ENCODE peak calls at places on chromosome 3, in six cellular contexts. One of them, this sample, is unnamed.

GRCh38 chr3:138861755-138862333 is 27.1 kb upstream of the PIK3CB start:
- DNase-seq in brain microvascular endothelial cell: peak
- DNase-seq in BE2C: no peak
- DNase-seq in endothelial cell: peak
- DNase-seq in uterus: no peak
- DNase-seq in PC-9: no peak
- DNase-seq in this sample: no peak

GRCh38 chr3:134974621-134975020 is 179.6 kb downstream of the EPHB1 start:
- DNase-seq in brain microvascular endothelial cell: no peak
- DNase-seq in BE2C: no peak
- DNase-seq in endothelial cell: peak
- DNase-seq in uterus: no peak
- DNase-seq in PC-9: no peak
- DNase-seq in this sample: no peak

GRCh38 chr3:113018461-113019181 is 27.8 kb downstream of the GTPBP8 start:
- DNase-seq in brain microvascular endothelial cell: peak
- DNase-seq in BE2C: no peak
- DNase-seq in endothelial cell: no peak
- DNase-seq in uterus: no peak
- DNase-seq in PC-9: no peak
- DNase-seq in this sample: peak

GRCh38 chr3:102224171-102224570 is 210.6 kb upstream of the ZPLD1 start:
- DNase-seq in brain microvascular endothelial cell: peak
- DNase-seq in BE2C: no peak
- DNase-seq in endothelial cell: peak
- DNase-seq in uterus: peak
- DNase-seq in PC-9: peak
- DNase-seq in this sample: peak

GRCh38 chr3:108757404-108757982 is at the start of gene RETNLB:
- DNase-seq in brain microvascular endothelial cell: no peak
- DNase-seq in BE2C: no peak
- DNase-seq in endothelial cell: no peak
- DNase-seq in uterus: no peak
- DNase-seq in PC-9: no peak
- DNase-seq in this sample: no peak

GRCh38 chr3:73621388-73621787 is 3.4 kb downstream of the PDZRN3 start:
- DNase-seq in brain microvascular endothelial cell: no peak
- DNase-seq in BE2C: no peak
- DNase-seq in endothelial cell: no peak
- DNase-seq in uterus: no peak
- DNase-seq in PC-9: no peak
- DNase-seq in this sample: no peak

GRCh38 chr3:57706462-57706861 is 13.6 kb upstream of the DENND6A start:
- DNase-seq in brain microvascular endothelial cell: peak
- DNase-seq in BE2C: no peak
- DNase-seq in endothelial cell: no peak
- DNase-seq in uterus: no peak
- DNase-seq in PC-9: no peak
- DNase-seq in this sample: no peak

GRCh38 chr3:52313774-52314188 is 2.3 kb upstream of the DNAH1 start:
- DNase-seq in brain microvascular endothelial cell: peak
- DNase-seq in BE2C: no peak
- DNase-seq in endothelial cell: no peak
- DNase-seq in uterus: no peak
- DNase-seq in PC-9: peak
- DNase-seq in this sample: peak

GRCh38 chr3:56125358-56126005 is 342.8 kb downstream of the ERC2 start:
- DNase-seq in brain microvascular endothelial cell: peak
- DNase-seq in BE2C: peak
- DNase-seq in endothelial cell: no peak
- DNase-seq in uterus: peak
- DNase-seq in PC-9: peak
- DNase-seq in this sample: no peak

GRCh38 chr3:47315069-47315647 is 32.4 kb downstream of the KLHL18 start:
- DNase-seq in brain microvascular endothelial cell: no peak
- DNase-seq in BE2C: no peak
- DNase-seq in endothelial cell: peak
- DNase-seq in uterus: no peak
- DNase-seq in PC-9: no peak
- DNase-seq in this sample: no peak

GRCh38 chr3:152348436-152349177 is 79.9 kb downstream of the MBNL1 start:
- DNase-seq in brain microvascular endothelial cell: no peak
- DNase-seq in BE2C: no peak
- DNase-seq in endothelial cell: no peak
- DNase-seq in uterus: no peak
- DNase-seq in PC-9: no peak
- DNase-seq in this sample: no peak

GRCh38 chr3:129507181-129507831 is 21.1 kb upstream of the RHO start:
- DNase-seq in brain microvascular endothelial cell: no peak
- DNase-seq in BE2C: peak
- DNase-seq in endothelial cell: no peak
- DNase-seq in uterus: no peak
- DNase-seq in PC-9: no peak
- DNase-seq in this sample: no peak

GRCh38 chr3:134998158-134998557 is 203.1 kb downstream of the EPHB1 start:
- DNase-seq in brain microvascular endothelial cell: no peak
- DNase-seq in BE2C: no peak
- DNase-seq in endothelial cell: no peak
- DNase-seq in uterus: no peak
- DNase-seq in PC-9: no peak
- DNase-seq in this sample: no peak

GRCh38 chr3:52184690-52185089 is 13.3 kb upstream of the ALAS1 start:
- DNase-seq in brain microvascular endothelial cell: no peak
- DNase-seq in BE2C: no peak
- DNase-seq in endothelial cell: no peak
- DNase-seq in uterus: no peak
- DNase-seq in PC-9: no peak
- DNase-seq in this sample: no peak

GRCh38 chr3:17841190-17841828 is 98.9 kb upstream of the TBC1D5 start:
- DNase-seq in brain microvascular endothelial cell: peak
- DNase-seq in BE2C: peak
- DNase-seq in endothelial cell: peak
- DNase-seq in uterus: peak
- DNase-seq in PC-9: peak
- DNase-seq in this sample: peak

GRCh38 chr3:126464997-126465396 is 10.7 kb downstream of the ZXDC start:
- DNase-seq in brain microvascular endothelial cell: no peak
- DNase-seq in BE2C: peak
- DNase-seq in endothelial cell: no peak
- DNase-seq in uterus: no peak
- DNase-seq in PC-9: no peak
- DNase-seq in this sample: no peak

GRCh38 chr3:122739172-122739571 is 54.5 kb downstream of the HSPBAP1 start:
- DNase-seq in brain microvascular endothelial cell: no peak
- DNase-seq in BE2C: no peak
- DNase-seq in endothelial cell: no peak
- DNase-seq in uterus: no peak
- DNase-seq in PC-9: no peak
- DNase-seq in this sample: no peak

GRCh38 chr3:122743581-122744120 is 50.0 kb downstream of the HSPBAP1 start:
- DNase-seq in brain microvascular endothelial cell: no peak
- DNase-seq in BE2C: no peak
- DNase-seq in endothelial cell: no peak
- DNase-seq in uterus: no peak
- DNase-seq in PC-9: no peak
- DNase-seq in this sample: no peak

GRCh38 chr3:122745365-122746021 is 48.1 kb downstream of the HSPBAP1 start:
- DNase-seq in brain microvascular endothelial cell: peak
- DNase-seq in BE2C: no peak
- DNase-seq in endothelial cell: no peak
- DNase-seq in uterus: no peak
- DNase-seq in PC-9: no peak
- DNase-seq in this sample: no peak

DNA sequence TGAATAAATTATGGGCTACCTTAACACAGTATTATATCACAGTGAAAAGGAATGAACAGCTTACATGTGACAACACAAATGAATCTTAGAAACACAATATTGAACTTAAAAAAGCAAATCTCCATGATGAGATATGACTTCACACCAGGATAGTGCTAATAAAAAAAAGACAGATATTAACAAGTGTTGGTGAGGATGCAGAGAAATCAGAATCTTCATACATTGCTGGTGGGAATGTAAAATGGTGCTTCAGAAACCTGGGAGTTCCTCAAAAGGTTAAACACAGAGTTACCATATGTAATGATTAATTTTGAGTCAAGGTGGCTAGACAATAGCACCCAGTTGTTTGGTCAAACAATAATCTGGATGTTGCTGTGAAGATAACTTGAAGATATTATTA is 51.4 kb downstream of the HSPBAP1 start:
- DNase-seq in brain microvascular endothelial cell: no peak
- DNase-seq in BE2C: no peak
- DNase-seq in endothelial cell: no peak
- DNase-seq in uterus: no peak
- DNase-seq in PC-9: no peak
- DNase-seq in this sample: no peak
- TF ChIP-seq CTCF in brain microvascular endothelial cell: no peak
- TF ChIP-seq CTCF in BE2C: no peak
- TF ChIP-seq CTCF in endothelial cell: no peak
- TF ChIP-seq CTCF in uterus: no peak
- TF ChIP-seq CTCF in PC-9: no peak
- TF ChIP-seq CTCF in this sample: no peak

DNA sequence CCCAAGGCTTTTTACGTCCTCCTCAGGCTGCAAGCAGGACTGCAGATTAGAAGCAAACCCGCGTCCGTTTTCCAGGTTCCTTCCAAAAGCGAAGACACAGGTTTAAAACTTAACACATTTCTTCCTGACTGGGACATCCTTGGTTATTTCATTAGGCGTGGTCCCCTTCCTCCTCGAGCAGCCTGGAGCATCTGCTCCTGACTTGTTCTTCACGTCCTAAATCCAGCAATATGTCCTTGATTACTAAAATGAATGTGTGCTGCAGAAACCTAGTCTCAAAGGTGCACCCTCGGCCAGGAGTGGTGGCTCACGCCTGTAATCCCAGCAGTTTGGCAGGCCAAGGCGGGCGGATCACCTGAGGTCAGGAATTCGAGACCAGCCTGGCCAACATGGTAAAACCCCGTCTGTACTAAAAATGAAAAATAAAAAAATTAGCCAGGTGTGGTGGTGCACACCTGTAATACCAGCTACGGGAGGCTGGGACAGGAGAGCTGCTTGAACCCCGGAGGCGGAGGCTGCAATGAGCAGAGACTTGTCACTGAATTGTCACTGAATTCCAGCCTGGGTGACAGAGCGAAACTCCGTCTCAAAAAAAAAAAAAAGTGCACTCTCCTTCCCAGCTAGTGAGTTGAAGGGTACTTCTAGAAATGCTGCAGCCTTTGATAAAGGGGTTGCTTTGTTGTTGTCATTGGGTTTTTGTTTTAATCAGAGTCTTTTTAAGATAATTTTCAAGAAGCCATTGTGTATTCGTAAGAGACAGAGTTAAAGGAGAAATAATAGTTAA is 853 bp upstream of the LRIG1 start:
- DNase-seq in brain microvascular endothelial cell: no peak
- DNase-seq in BE2C: no peak
- DNase-seq in endothelial cell: no peak
- DNase-seq in uterus: peak
- DNase-seq in PC-9: no peak
- DNase-seq in this sample: no peak
- TF ChIP-seq CTCF in brain microvascular endothelial cell: peak
- TF ChIP-seq CTCF in BE2C: peak
- TF ChIP-seq CTCF in endothelial cell: no peak
- TF ChIP-seq CTCF in uterus: no peak
- TF ChIP-seq CTCF in PC-9: no peak
- TF ChIP-seq CTCF in this sample: peak

DNA sequence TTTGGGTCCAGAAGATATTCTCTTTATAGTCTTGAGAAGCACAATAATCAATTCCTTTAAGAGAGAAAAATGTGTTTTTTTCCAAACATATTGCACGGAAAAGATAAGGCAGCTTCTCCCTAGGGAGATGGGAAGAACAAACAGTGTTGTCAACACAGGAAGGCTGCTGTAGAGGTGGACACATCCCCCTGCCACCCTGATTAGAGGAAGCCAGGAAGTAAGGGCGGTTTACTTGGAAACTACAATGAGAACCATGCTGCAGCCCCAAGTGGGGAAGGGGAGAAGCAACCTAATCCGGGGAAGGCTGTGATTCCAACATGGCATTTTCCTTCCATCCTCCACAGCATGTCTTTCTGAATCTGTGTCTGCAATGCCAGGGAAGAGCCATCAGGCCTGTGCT is 256.9 kb upstream of the TGFBR2 start:
- DNase-seq in brain microvascular endothelial cell: no peak
- DNase-seq in BE2C: no peak
- DNase-seq in endothelial cell: peak
- DNase-seq in uterus: no peak
- DNase-seq in PC-9: no peak
- DNase-seq in this sample: no peak
- TF ChIP-seq CTCF in brain microvascular endothelial cell: no peak
- TF ChIP-seq CTCF in BE2C: no peak
- TF ChIP-seq CTCF in endothelial cell: no peak
- TF ChIP-seq CTCF in uterus: no peak
- TF ChIP-seq CTCF in PC-9: no peak
- TF ChIP-seq CTCF in this sample: no peak

GRCh38 chr3:150762662-150763121 is 277 bp downstream of the SIAH2 start:
- DNase-seq in brain microvascular endothelial cell: no peak
- DNase-seq in BE2C: no peak
- DNase-seq in endothelial cell: no peak
- DNase-seq in uterus: no peak
- DNase-seq in PC-9: no peak
- DNase-seq in this sample: peak

GRCh38 chr3:150761831-150762661 is 923 bp downstream of the SIAH2 start:
- DNase-seq in brain microvascular endothelial cell: peak
- DNase-seq in BE2C: peak
- DNase-seq in endothelial cell: peak
- DNase-seq in uterus: peak
- DNase-seq in PC-9: peak
- DNase-seq in this sample: peak

GRCh38 chr3:150764607-150765366 is 1.8 kb upstream of the SIAH2 start:
- DNase-seq in brain microvascular endothelial cell: no peak
- DNase-seq in BE2C: no peak
- DNase-seq in endothelial cell: no peak
- DNase-seq in uterus: no peak
- DNase-seq in PC-9: no peak
- DNase-seq in this sample: no peak

GRCh38 chr3:150763122-150763840 is at the start of gene SIAH2:
- DNase-seq in brain microvascular endothelial cell: peak
- DNase-seq in BE2C: peak
- DNase-seq in endothelial cell: peak
- DNase-seq in uterus: peak
- DNase-seq in PC-9: peak
- DNase-seq in this sample: peak

DNA sequence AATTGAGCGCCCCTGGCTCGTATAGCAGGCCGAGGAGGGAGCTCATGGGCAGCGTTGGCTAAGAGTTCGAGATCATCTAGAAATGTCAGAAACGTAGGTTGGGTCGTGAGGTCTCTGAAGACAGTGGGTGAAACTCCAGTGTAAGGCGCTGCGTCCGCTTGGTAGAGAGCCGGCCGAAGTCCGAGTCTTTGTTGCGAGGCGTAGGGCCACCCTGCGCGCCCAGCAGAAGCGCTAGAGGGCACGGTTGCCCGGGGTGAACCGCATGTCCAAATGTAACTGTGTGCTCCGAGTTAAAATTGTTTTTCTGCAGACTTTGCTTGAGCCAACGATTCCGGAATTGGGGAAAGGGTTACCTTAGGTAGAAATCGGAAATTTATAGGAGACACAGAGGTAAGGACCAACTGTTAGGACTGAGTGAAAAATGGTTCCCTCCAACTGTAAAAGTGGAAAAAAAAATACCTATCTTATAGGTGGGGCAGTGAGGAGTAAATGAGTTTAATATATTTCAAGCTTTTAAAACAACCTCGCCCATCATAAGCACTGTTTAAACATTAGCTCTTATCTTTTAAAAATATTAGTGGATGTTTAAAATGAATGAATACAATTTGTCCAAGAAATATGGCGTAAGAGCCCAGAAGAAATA is 993 bp upstream of the SIAH2 start:
- DNase-seq in brain microvascular endothelial cell: no peak
- DNase-seq in BE2C: peak
- DNase-seq in endothelial cell: peak
- DNase-seq in uterus: peak
- DNase-seq in PC-9: peak
- DNase-seq in this sample: peak
- TF ChIP-seq CTCF in brain microvascular endothelial cell: peak
- TF ChIP-seq CTCF in BE2C: peak
- TF ChIP-seq CTCF in endothelial cell: no peak
- TF ChIP-seq CTCF in uterus: peak
- TF ChIP-seq CTCF in PC-9: no peak
- TF ChIP-seq CTCF in this sample: peak